ENCODE peak calls at places on chromosomes 3 and 15, in four cellular contexts. One of them, this sample, is unnamed.

GRCh38 chr3:99686955-99687612 is 48.7 kb downstream of the COL8A1 start:
- DNase-seq in gastrocnemius medialis: peak
- DNase-seq in iPS DF 6.9: peak
- DNase-seq in tibial artery: peak
- DNase-seq in this sample: peak

GRCh38 chr15:76866716-76867321 is 38.3 kb downstream of the SCAPER start:
- DNase-seq in gastrocnemius medialis: no peak
- DNase-seq in iPS DF 6.9: no peak
- DNase-seq in tibial artery: no peak
- DNase-seq in this sample: no peak

GRCh38 chr3:187719628-187720336 is 17.4 kb upstream of the RTP2 start:
- DNase-seq in gastrocnemius medialis: peak
- DNase-seq in iPS DF 6.9: no peak
- DNase-seq in tibial artery: no peak
- DNase-seq in this sample: no peak

GRCh38 chr3:170493712-170494182 is 75.1 kb downstream of the CLDN11 start:
- DNase-seq in gastrocnemius medialis: peak
- DNase-seq in iPS DF 6.9: no peak
- DNase-seq in tibial artery: no peak
- DNase-seq in this sample: peak

GRCh38 chr3:99365979-99366378 is 272.4 kb upstream of the COL8A1 start:
- DNase-seq in gastrocnemius medialis: no peak
- DNase-seq in iPS DF 6.9: no peak
- DNase-seq in tibial artery: no peak
- DNase-seq in this sample: no peak

GRCh38 chr3:160280836-160281235 is 55.6 kb downstream of the C3orf80 start:
- DNase-seq in gastrocnemius medialis: no peak
- DNase-seq in iPS DF 6.9: no peak
- DNase-seq in tibial artery: no peak
- DNase-seq in this sample: no peak

GRCh38 chr15:71512281-71513016 is 297.9 kb upstream of the NR2E3 start:
- DNase-seq in gastrocnemius medialis: no peak
- DNase-seq in iPS DF 6.9: no peak
- DNase-seq in tibial artery: no peak
- DNase-seq in this sample: no peak

GRCh38 chr3:71581451-71581980 is 2.0 kb downstream of the FOXP1 start:
- DNase-seq in gastrocnemius medialis: no peak
- DNase-seq in iPS DF 6.9: no peak
- DNase-seq in tibial artery: peak
- DNase-seq in this sample: peak

GRCh38 chr3:63142681-63143080 is 135.4 kb upstream of the SYNPR start:
- DNase-seq in gastrocnemius medialis: no peak
- DNase-seq in iPS DF 6.9: no peak
- DNase-seq in tibial artery: no peak
- DNase-seq in this sample: no peak

GRCh38 chr15:56243117-56243773 is 434 bp downstream of the RFX7 start:
- DNase-seq in gastrocnemius medialis: peak
- DNase-seq in iPS DF 6.9: no peak
- DNase-seq in tibial artery: peak
- DNase-seq in this sample: peak

GRCh38 chr3:28290863-28291300 is 49.5 kb downstream of the CMC1 start:
- DNase-seq in gastrocnemius medialis: no peak
- DNase-seq in iPS DF 6.9: no peak
- DNase-seq in tibial artery: no peak
- DNase-seq in this sample: no peak

GRCh38 chr3:52531636-52532516 is 1.8 kb downstream of the NT5DC2 start:
- DNase-seq in gastrocnemius medialis: peak
- DNase-seq in iPS DF 6.9: no peak
- DNase-seq in tibial artery: no peak
- DNase-seq in this sample: no peak

GRCh38 chr3:115275897-115276296 is 128.8 kb upstream of the ZBTB20 start:
- DNase-seq in gastrocnemius medialis: no peak
- DNase-seq in iPS DF 6.9: no peak
- DNase-seq in tibial artery: no peak
- DNase-seq in this sample: no peak

GRCh38 chr3:168620854-168621253 is 525.1 kb upstream of the GOLIM4 start:
- DNase-seq in gastrocnemius medialis: no peak
- DNase-seq in iPS DF 6.9: peak
- DNase-seq in tibial artery: no peak
- DNase-seq in this sample: no peak

GRCh38 chr3:52237659-52238172 is 1.2 kb downstream of the TWF2 start:
- DNase-seq in gastrocnemius medialis: peak
- DNase-seq in iPS DF 6.9: no peak
- DNase-seq in tibial artery: peak
- DNase-seq in this sample: peak

GRCh38 chr15:33547876-33548275 is 237.1 kb downstream of the RYR3 start:
- DNase-seq in gastrocnemius medialis: peak
- DNase-seq in iPS DF 6.9: peak
- DNase-seq in tibial artery: peak
- DNase-seq in this sample: no peak

GRCh38 chr3:150737874-150738679 is 24.9 kb downstream of the SIAH2 start:
- DNase-seq in gastrocnemius medialis: no peak
- DNase-seq in iPS DF 6.9: no peak
- DNase-seq in tibial artery: no peak
- DNase-seq in this sample: no peak

GRCh38 chr3:128351476-128352085 is 115.1 kb downstream of the DNAJB8 start:
- DNase-seq in gastrocnemius medialis: no peak
- DNase-seq in iPS DF 6.9: no peak
- DNase-seq in tibial artery: no peak
- DNase-seq in this sample: no peak

GRCh38 chr3:158782283-158782682 is 19.6 kb upstream of the MFSD1 start:
- DNase-seq in gastrocnemius medialis: no peak
- DNase-seq in iPS DF 6.9: no peak
- DNase-seq in tibial artery: no peak
- DNase-seq in this sample: no peak

GRCh38 chr3:39189648-39190269 is 2.6 kb downstream of the XIRP1 start:
- DNase-seq in gastrocnemius medialis: peak
- DNase-seq in iPS DF 6.9: peak
- DNase-seq in tibial artery: peak
- DNase-seq in this sample: peak

GRCh38 chr3:42640771-42641370 is 12.6 kb upstream of the ZBTB47 start:
- DNase-seq in gastrocnemius medialis: no peak
- DNase-seq in iPS DF 6.9: no peak
- DNase-seq in tibial artery: no peak
- DNase-seq in this sample: no peak

GRCh38 chr15:89395461-89395875 is 60.8 kb upstream of the POLG start:
- DNase-seq in gastrocnemius medialis: no peak
- DNase-seq in iPS DF 6.9: no peak
- DNase-seq in tibial artery: no peak
- DNase-seq in this sample: no peak

GRCh38 chr15:90838544-90838943 is 29.8 kb upstream of the FURIN start:
- DNase-seq in gastrocnemius medialis: no peak
- DNase-seq in iPS DF 6.9: no peak
- DNase-seq in tibial artery: no peak
- DNase-seq in this sample: no peak

GRCh38 chr15:90840954-90841353 is 27.4 kb upstream of the FURIN start:
- DNase-seq in gastrocnemius medialis: no peak
- DNase-seq in iPS DF 6.9: no peak
- DNase-seq in tibial artery: no peak
- DNase-seq in this sample: no peak

GRCh38 chr15:90838066-90838465 is 30.3 kb upstream of the FURIN start:
- DNase-seq in gastrocnemius medialis: no peak
- DNase-seq in iPS DF 6.9: no peak
- DNase-seq in tibial artery: no peak
- DNase-seq in this sample: no peak

GRCh38 chr15:90839187-90840071 is 29.0 kb upstream of the FURIN start:
- DNase-seq in gastrocnemius medialis: no peak
- DNase-seq in iPS DF 6.9: peak
- DNase-seq in tibial artery: no peak
- DNase-seq in this sample: no peak

DNA sequence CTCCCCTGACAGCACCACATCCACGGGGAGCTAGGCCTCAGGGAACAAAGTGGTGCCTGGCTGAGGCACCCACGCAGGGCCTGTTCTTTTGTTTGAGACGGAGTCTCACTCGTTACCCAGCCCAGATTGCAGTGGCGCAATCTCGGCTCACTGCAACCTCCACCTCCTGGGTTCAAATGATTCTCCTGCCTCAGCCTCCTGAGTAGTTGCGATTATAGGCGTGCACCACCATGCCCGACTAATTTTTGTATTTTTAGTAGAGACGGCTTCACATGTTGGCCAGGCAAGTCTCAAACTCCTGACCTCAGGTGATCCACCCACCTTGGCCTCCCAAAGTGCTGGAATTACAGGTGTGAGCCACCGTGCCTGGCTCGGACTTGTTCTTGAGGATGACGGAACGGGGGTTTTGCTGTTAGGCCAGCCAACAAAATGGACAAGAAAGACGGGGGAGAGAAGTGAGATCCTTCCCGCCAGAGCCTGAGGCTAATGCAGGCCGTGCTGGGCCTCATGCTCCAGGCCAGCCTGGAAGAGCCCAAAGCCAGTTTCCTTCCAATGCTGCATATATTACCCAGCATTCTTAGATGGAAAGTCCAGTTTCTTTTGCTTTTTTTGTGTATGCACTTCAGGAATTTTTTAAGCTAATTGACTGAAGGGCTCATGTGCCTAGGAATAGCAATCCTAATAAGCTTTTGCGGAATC is 28.1 kb upstream of the FURIN start:
- DNase-seq in gastrocnemius medialis: no peak
- DNase-seq in iPS DF 6.9: no peak
- DNase-seq in tibial artery: no peak
- DNase-seq in this sample: no peak
- H3K4me3 ChIP-seq in gastrocnemius medialis: no peak
- H3K4me3 ChIP-seq in iPS DF 6.9: no peak
- H3K4me3 ChIP-seq in tibial artery: no peak
- H3K4me3 ChIP-seq in this sample: no peak

DNA sequence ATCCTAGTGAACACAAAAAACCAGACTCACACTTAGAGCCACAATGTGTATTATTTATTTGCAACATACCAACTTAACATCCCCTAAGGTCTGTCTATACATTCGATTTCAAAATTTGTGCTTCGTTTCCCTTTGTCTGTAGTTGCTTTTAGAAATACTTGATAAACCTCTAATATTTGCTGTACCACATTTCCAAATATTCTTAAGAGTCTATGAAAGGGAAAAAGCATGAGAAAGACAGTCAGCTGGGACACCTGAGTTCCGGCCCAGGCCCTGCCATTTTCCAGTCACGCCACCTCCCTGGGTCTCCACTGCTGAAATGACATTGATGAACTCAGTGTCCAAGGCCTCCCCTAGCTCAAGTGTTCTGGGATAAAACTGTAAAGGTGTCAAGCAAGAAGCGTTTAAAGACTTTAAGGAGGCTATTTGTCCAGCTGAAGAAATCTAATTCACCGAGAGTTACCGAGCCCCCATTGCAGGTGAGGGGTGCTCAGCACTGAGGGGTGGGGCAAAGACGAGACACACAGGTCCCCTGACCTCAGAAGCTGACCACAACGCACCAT is 26.6 kb downstream of the LRRC2 start:
- DNase-seq in gastrocnemius medialis: no peak
- DNase-seq in iPS DF 6.9: no peak
- DNase-seq in tibial artery: no peak
- DNase-seq in this sample: no peak
- H3K27ac ChIP-seq in gastrocnemius medialis: peak
- H3K27ac ChIP-seq in iPS DF 6.9: no peak
- H3K27ac ChIP-seq in tibial artery: no peak
- H3K27ac ChIP-seq in this sample: no peak

DNA sequence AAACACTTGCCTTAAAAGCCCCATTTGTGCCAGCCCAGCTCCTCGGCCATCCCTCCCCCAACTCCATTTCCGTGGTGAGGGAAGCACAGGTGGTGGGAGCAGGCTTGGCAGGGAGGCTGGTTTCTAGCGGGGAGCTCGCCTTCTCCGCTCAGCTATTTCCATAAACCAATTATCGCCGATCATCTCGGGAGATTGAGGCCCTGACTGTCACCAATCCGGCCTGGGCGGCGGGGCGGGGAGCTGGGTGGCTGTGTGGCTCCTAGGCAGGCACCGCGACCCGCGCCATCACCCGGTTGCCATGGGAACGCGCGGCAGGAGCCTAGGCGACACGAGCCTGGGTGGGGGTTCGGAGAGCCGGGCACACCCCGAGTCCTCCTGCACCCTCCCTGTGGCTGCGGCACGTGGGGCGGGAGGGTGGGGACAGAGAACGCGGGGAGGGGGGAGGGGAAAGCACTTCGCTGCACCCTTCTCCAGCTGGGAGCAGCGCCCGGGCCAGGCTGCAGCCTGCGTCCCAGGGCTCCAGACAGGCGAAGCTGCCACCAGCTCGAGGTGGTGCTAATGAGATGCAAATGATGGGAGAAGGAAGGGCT is 9.3 kb downstream of the CCDC33 start:
- DNase-seq in gastrocnemius medialis: no peak
- DNase-seq in iPS DF 6.9: no peak
- DNase-seq in tibial artery: no peak
- DNase-seq in this sample: no peak
- H3K4me3 ChIP-seq in gastrocnemius medialis: no peak
- H3K4me3 ChIP-seq in iPS DF 6.9: peak
- H3K4me3 ChIP-seq in tibial artery: no peak
- H3K4me3 ChIP-seq in this sample: no peak

GRCh38 chr3:10204921-10205320 is 40.2 kb downstream of the IRAK2 start:
- DNase-seq in gastrocnemius medialis: no peak
- DNase-seq in iPS DF 6.9: no peak
- DNase-seq in tibial artery: no peak
- DNase-seq in this sample: no peak
- H3K27ac ChIP-seq in gastrocnemius medialis: peak
- H3K27ac ChIP-seq in iPS DF 6.9: no peak
- H3K27ac ChIP-seq in tibial artery: peak
- H3K27ac ChIP-seq in this sample: peak

GRCh38 chr3:4982773-4983738 is 3.8 kb downstream of the BHLHE40 start:
- DNase-seq in gastrocnemius medialis: peak
- DNase-seq in iPS DF 6.9: no peak
- DNase-seq in tibial artery: no peak
- DNase-seq in this sample: no peak
- H3K4me3 ChIP-seq in gastrocnemius medialis: peak
- H3K4me3 ChIP-seq in iPS DF 6.9: no peak
- H3K4me3 ChIP-seq in tibial artery: peak
- H3K4me3 ChIP-seq in this sample: peak

GRCh38 chr15:84750583-84751092 is 2.2 kb downstream of the ZNF592 start:
- DNase-seq in gastrocnemius medialis: no peak
- DNase-seq in iPS DF 6.9: no peak
- DNase-seq in tibial artery: no peak
- DNase-seq in this sample: no peak
- H3K27ac ChIP-seq in gastrocnemius medialis: peak
- H3K27ac ChIP-seq in iPS DF 6.9: no peak
- H3K27ac ChIP-seq in tibial artery: no peak
- H3K27ac ChIP-seq in this sample: peak

GRCh38 chr3:103499967-103500366 is 1065.2 kb downstream of the ZPLD1 start:
- DNase-seq in gastrocnemius medialis: no peak
- DNase-seq in iPS DF 6.9: no peak
- DNase-seq in tibial artery: no peak
- DNase-seq in this sample: no peak

GRCh38 chr3:103499132-103499885 is 1064.5 kb downstream of the ZPLD1 start:
- DNase-seq in gastrocnemius medialis: no peak
- DNase-seq in iPS DF 6.9: no peak
- DNase-seq in tibial artery: no peak
- DNase-seq in this sample: no peak

GRCh38 chr3:103495186-103495585 is 1060.4 kb downstream of the ZPLD1 start:
- DNase-seq in gastrocnemius medialis: no peak
- DNase-seq in iPS DF 6.9: no peak
- DNase-seq in tibial artery: no peak
- DNase-seq in this sample: no peak

DNA sequence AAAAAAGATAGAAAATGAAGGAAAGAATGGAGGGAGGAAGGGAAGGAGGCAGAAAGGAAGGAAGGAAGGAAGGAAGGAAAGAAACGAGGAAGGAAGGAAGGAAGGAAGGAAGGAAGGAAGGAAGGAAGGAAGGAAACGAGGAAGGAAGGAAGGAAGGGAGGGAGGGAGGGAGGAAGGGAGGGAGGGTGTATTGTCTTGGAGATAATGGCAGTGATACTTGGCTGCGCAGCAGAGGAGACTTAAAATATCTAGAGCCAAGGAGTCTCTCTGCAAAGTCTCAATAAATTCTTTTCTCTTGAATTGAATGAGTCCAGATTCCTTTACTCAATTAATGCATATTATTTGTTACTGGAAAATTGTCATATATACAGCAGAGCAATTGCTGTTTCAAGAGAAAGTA is 1059.7 kb downstream of the ZPLD1 start:
- DNase-seq in gastrocnemius medialis: no peak
- DNase-seq in iPS DF 6.9: no peak
- DNase-seq in tibial artery: no peak
- DNase-seq in this sample: no peak
- H3K4me3 ChIP-seq in gastrocnemius medialis: no peak
- H3K4me3 ChIP-seq in iPS DF 6.9: no peak
- H3K4me3 ChIP-seq in tibial artery: no peak
- H3K4me3 ChIP-seq in this sample: no peak

This sample was measured in tibial nerve.